ENCODE peak calls at places on chromosome 9, in nine cellular contexts. T is A549, Z is right lobe of liver, O is pancreas, G is bronchial epithelial cell, B is astrocyte of the spinal cord, I is kidney epithelial cell, K is right atrium auricular region, W is esophagus squamous epithelium. J is an unnamed sample.
A peak's percentile ranks its signal among the peaks of the same experiment; 100 is the strongest.

GRCh38 chr9:38087934-38088925 is 19.2 kb upstream of the SHB start:
- DNase-seq in T (peak; percentile 49), Z (peak; percentile 74), O (peak; percentile 80), G (peak; percentile 32), B (peak; percentile 37), I (no peak), K (peak; percentile 77), W (no peak), J (no peak)

GRCh38 chr9:121455527-121456239 is 44.0 kb downstream of the GGTA1 start:
- DNase-seq in T (no peak), Z (no peak), O (no peak), G (no peak), B (no peak), I (no peak), K (no peak), W (no peak), J (no peak)

GRCh38 chr9:113523421-113524141 is 60.1 kb downstream of the RGS3 start:
- DNase-seq in T (no peak), Z (peak; percentile 50), O (no peak), G (no peak), B (no peak), I (no peak), K (no peak), W (no peak), J (no peak)

GRCh38 chr9:90881648-90882047 is 80.0 kb downstream of the SYK start:
- DNase-seq in T (no peak), Z (no peak), O (no peak), G (no peak), B (no peak), I (no peak), K (no peak), W (no peak), J (no peak)

GRCh38 chr9:116234091-116234490 is 80.5 kb downstream of the PAPPA start:
- DNase-seq in T (peak; percentile 83), Z (no peak), O (no peak), G (peak; percentile 77), B (peak; percentile 96), I (peak; percentile 89), K (no peak), W (no peak), J (no peak)

GRCh38 chr9:35728041-35728971 is 3.7 kb downstream of the TLN1 start:
- DNase-seq in T (peak; percentile 60), Z (peak; percentile 70), O (no peak), G (peak; percentile 70), B (peak; percentile 87), I (peak; percentile 63), K (peak; percentile 92), W (no peak), J (no peak)

GRCh38 chr9:69500925-69501324 is 171.2 kb downstream of the APBA1 start:
- DNase-seq in T (no peak), Z (no peak), O (no peak), G (no peak), B (no peak), I (no peak), K (no peak), W (no peak), J (no peak)

GRCh38 chr9:123176949-123177348 is 91.4 kb downstream of the STRBP start:
- DNase-seq in T (no peak), Z (no peak), O (no peak), G (no peak), B (no peak), I (no peak), K (no peak), W (no peak), J (no peak)

GRCh38 chr9:21559402-21560280 is 77.5 kb upstream of the IFNE start:
- DNase-seq in T (peak; percentile 83), Z (peak; percentile 32), O (peak; percentile 63), G (peak; percentile 63), B (peak; percentile 70), I (no peak), K (no peak), W (no peak), J (peak; percentile 82)

GRCh38 chr9:72894342-72894741 is 58.5 kb downstream of the ALDH1A1 start:
- DNase-seq in T (no peak), Z (no peak), O (no peak), G (no peak), B (peak; percentile 90), I (peak; percentile 16), K (no peak), W (no peak), J (no peak)

GRCh38 chr9:124973807-124974206 is 32.9 kb upstream of the GOLGA1 start:
- DNase-seq in T (no peak), Z (no peak), O (no peak), G (no peak), B (no peak), I (no peak), K (no peak), W (no peak), J (no peak)

GRCh38 chr9:99224445-99224844 is 2.4 kb downstream of the SEC61B start:
- DNase-seq in T (no peak), Z (no peak), O (no peak), G (no peak), B (no peak), I (no peak), K (no peak), W (no peak), J (no peak)

GRCh38 chr9:68705636-68706578 is 867 bp downstream of the PIP5K1B start:
- DNase-seq in T (no peak), Z (peak; percentile 19), O (peak; percentile 37), G (no peak), B (no peak), I (no peak), K (no peak), W (no peak), J (no peak)

GRCh38 chr9:26955222-26955903 is 849 bp upstream of the IFT74 start:
- DNase-seq in T (no peak), Z (no peak), O (no peak), G (no peak), B (no peak), I (no peak), K (no peak), W (no peak), J (no peak)

GRCh38 chr9:136936645-136937170 is 7.8 kb downstream of the FBXW5 start:
- DNase-seq in T (no peak), Z (no peak), O (no peak), G (no peak), B (no peak), I (no peak), K (no peak), W (no peak), J (no peak)

GRCh38 chr9:16524823-16525222 is 345.6 kb downstream of the BNC2 start:
- DNase-seq in T (no peak), Z (no peak), O (no peak), G (no peak), B (no peak), I (no peak), K (no peak), W (no peak), J (no peak)

GRCh38 chr9:91515074-91515687 is 91.5 kb upstream of the NFIL3 start:
- DNase-seq in T (no peak), Z (no peak), O (no peak), G (peak; percentile 79), B (peak; percentile 77), I (peak; percentile 81), K (no peak), W (no peak), J (no peak)

GRCh38 chr9:37128051-37128450 is 7.7 kb downstream of the ZCCHC7 start:
- DNase-seq in T (no peak), Z (no peak), O (no peak), G (no peak), B (no peak), I (no peak), K (no peak), W (no peak), J (no peak)

GRCh38 chr9:37036237-37037136 is 2.4 kb upstream of the PAX5 start:
- DNase-seq in T (no peak), Z (peak; percentile 64), O (peak; percentile 57), G (no peak), B (peak; percentile 26), I (no peak), K (no peak), W (no peak), J (no peak)

DNA sequence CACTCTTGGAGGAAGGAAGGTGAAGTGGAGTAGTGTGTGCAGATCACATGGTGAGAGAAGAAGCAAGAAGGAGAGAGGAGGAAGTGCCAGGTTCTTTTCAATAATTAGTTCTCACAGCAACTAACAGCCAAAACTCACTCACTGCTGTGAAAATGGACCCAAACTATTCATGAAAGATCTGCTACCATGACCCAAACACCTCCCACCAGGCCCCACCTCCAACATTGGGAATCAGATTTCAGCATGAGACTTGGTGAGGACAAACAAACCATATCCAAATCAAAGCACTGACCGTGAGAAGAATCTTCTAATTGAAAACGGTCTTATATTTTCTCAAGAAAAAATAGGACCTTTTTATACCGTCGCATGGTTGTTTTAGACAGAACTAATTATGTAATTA is 468.7 kb upstream of the TYRP1 start:
- DNase-seq in T (no peak), Z (no peak), O (no peak), G (no peak), B (no peak), I (no peak), K (no peak), W (no peak), J (no peak)
- H3K4me3 ChIP-seq in T (no peak overlapping the region), Z (no peak overlapping the region), O (no peak overlapping the region), G (no peak overlapping the region), B (no peak overlapping the region), I (no peak overlapping the region), K (no peak overlapping the region), W (no peak overlapping the region), J (no peak overlapping the region)

DNA sequence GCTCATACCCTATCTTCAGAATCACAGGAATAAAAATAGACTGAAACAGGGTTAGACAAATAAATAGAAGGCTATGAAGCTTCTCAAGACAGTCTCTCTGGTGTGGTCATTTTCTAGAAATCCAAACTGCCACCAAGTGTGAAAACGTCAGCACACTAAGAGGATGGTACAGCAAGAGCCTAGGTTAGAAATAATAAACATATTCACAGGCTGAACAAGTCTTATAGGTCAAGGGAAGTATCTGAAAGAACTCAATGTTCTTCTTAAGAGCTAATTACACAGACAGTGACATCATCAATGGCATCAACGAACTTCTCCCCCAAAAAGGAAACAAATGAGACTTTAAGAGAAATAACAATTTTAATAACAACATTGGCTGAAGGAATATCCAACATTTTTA is 22.7 kb upstream of the PLPP6 start:
- DNase-seq in T (no peak), Z (no peak), O (no peak), G (no peak), B (peak; percentile 39), I (no peak), K (no peak), W (no peak), J (no peak)
- TF ChIP-seq CTCF in T (no peak), Z (no peak), O (no peak), G (no peak), B (no peak), I (no peak), K (no peak), W (no peak), J (no peak)

DNA sequence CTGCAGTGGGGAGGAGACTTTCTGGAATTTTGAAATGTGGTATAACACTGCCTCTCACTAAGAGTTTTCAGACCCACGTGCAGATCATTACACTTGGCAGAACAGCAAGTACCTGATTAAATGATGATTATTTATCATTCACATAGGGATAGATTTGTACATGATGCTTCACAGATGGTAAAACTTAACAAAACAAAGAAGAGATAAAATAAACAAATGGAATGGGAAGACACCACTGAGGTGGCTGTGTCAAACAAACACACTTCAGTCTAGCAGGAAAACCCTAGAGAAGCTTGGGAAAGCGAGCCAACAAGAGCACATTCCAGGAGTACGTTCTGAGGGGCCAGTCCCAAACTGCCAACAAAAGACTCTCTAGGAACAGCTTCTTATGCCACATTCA is 1.8 kb downstream of the MED27 start:
- DNase-seq in T (no peak), Z (no peak), O (no peak), G (no peak), B (peak; percentile 2), I (no peak), K (no peak), W (no peak), J (no peak)
- H3K4me3 ChIP-seq in T (no peak overlapping the region), Z (no peak overlapping the region), O (no peak overlapping the region), G (no peak overlapping the region), B (peak overlapping the region; percentile 82), I (peak overlapping the region; percentile 2), K (no peak overlapping the region), W (no peak overlapping the region), J (no peak overlapping the region)

GRCh38 chr9:85900504-85901201 is 40.3 kb upstream of the NAA35 start:
- DNase-seq in T (peak; percentile 65), Z (no peak), O (no peak), G (peak; percentile 41), B (peak; percentile 29), I (no peak), K (no peak), W (no peak), J (no peak)
- TF ChIP-seq CTCF in T (peak; percentile 46), Z (no peak), O (peak; percentile 13), G (peak; percentile 76), B (peak; percentile 72), I (peak; percentile 75), K (no peak), W (peak; percentile 52), J (peak; percentile 49)